ENCODE peak calls at places on chromosome 7, in four cellular contexts. L, W, F and B are unnamed samples.

GRCh38 chr7:151243411-151244155 is 4.9 kb downstream of the SMARCD3 start:
- DNase-seq in F (no peak), L (no peak), W (no peak), B (no peak)

GRCh38 chr7:66429498-66430163 is 199.1 kb upstream of the KCTD7 start:
- DNase-seq in L (no peak), F (no peak), W (no peak), B (no peak)

GRCh38 chr7:131899271-131900030 is 343.0 kb upstream of the PODXL start:
- DNase-seq in L (no peak), W (no peak), F (no peak), B (no peak)

GRCh38 chr7:26598867-26599266 is 265.5 kb downstream of the SKAP2 start:
- DNase-seq in L (no peak), F (no peak), W (no peak), B (no peak)

GRCh38 chr7:50404392-50404791 is 45.8 kb downstream of the FIGNL1 start:
- DNase-seq in F (no peak), W (no peak), L (no peak), B (no peak)

GRCh38 chr7:128937647-128938523 is at the start of gene IRF5:
- DNase-seq in F (no peak), L (peak; percentile 22), W (peak; percentile 50), B (peak; percentile 55)

GRCh38 chr7:44978511-44979366 is at the start of gene MYO1G:
- DNase-seq in L (no peak), F (no peak), W (peak; percentile 42), B (peak; percentile 47)

GRCh38 chr7:131505636-131506557 is 50.5 kb downstream of the PODXL start:
- DNase-seq in F (no peak), L (no peak), W (no peak), B (no peak)

GRCh38 chr7:103955985-103956384 is 33.5 kb downstream of the RELN start:
- DNase-seq in W (no peak), F (no peak), L (no peak), B (no peak)

GRCh38 chr7:102024769-102025391 is 207.5 kb downstream of the CUX1 start:
- DNase-seq in W (no peak), F (no peak), L (no peak), B (peak; percentile 19)

GRCh38 chr7:117716707-117717294 is 156.4 kb downstream of the CTTNBP2 start:
- DNase-seq in W (no peak), L (no peak), F (no peak), B (no peak)

GRCh38 chr7:128408709-128409434 is 910 bp downstream of the IMPDH1 start:
- DNase-seq in F (peak; percentile 39), W (no peak), L (peak; percentile 47), B (no peak)

GRCh38 chr7:102933763-102934162 is 21.0 kb downstream of the LRRC17 start:
- DNase-seq in W (peak; percentile 66), F (no peak), L (peak; percentile 75), B (peak; percentile 70)

GRCh38 chr7:106061301-106061979 is 50.7 kb downstream of the SYPL1 start:
- DNase-seq in L (no peak), W (no peak), F (no peak), B (no peak)

GRCh38 chr7:106062521-106062931 is 49.6 kb downstream of the SYPL1 start:
- DNase-seq in L (no peak), W (no peak), F (no peak), B (no peak)

GRCh38 chr7:106063039-106063438 is 49.1 kb downstream of the SYPL1 start:
- DNase-seq in W (no peak), F (no peak), L (no peak), B (no peak)

GRCh38 chr7:106060394-106060920 is 51.7 kb downstream of the SYPL1 start:
- DNase-seq in L (no peak), W (no peak), F (no peak), B (no peak)

DNA sequence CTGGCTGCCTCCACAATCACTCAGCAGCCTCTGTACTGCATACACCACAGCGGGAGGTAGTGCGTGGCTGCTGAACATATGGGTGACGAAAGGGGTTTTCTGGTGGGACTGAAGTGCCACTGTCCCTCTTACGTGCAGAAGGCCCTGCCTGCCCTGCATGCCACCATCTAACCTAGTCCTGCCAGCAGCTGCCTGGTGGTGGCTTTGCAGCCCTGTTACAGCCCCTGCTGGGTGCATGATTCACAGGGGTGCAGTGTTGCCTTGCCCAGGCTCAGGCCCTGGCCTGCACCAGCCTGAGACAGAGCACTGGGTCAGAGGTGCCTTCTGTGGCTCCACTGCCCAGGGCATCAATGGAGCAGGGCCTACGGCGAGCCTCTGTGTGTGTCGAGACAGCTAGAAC is 50.1 kb downstream of the SYPL1 start:
- DNase-seq in L (no peak), F (no peak), W (no peak), B (no peak)
- TF ChIP-seq CTCF in L (no peak), F (no peak), W (no peak), B (no peak)

DNA sequence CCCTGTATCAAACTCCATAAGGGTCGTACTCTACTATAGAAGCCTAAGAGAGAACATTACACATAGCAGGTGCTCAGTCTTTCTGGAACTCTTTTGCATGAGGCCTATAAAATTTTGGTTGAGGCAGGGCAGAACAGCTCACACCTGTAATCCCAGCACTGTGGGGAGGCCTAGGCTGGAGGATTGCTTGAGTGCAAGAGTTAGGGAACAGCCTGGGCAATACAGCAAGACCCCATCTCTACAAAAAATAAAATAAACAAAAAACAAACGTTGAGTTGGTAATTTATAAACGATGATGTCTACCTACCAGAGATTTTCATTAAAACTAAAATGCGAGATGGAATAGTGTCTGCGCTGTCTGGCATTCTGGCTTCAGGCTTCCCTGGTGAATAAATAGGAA is 876 bp downstream of the PON2 start:
- DNase-seq in F (no peak), W (no peak), L (no peak), B (no peak)
- H3K27ac ChIP-seq in F (peak overlapping the region; percentile 91), W (peak overlapping the region; percentile 91), L (no peak overlapping the region), B (peak overlapping the region; percentile 86)

GRCh38 chr7:75985009-75985517 is 9.3 kb downstream of the TMEM120A start:
- DNase-seq in W (no peak), L (no peak), F (no peak), B (no peak)
- TF ChIP-seq CTCF in W (no peak), L (no peak), F (no peak), B (no peak)

DNA sequence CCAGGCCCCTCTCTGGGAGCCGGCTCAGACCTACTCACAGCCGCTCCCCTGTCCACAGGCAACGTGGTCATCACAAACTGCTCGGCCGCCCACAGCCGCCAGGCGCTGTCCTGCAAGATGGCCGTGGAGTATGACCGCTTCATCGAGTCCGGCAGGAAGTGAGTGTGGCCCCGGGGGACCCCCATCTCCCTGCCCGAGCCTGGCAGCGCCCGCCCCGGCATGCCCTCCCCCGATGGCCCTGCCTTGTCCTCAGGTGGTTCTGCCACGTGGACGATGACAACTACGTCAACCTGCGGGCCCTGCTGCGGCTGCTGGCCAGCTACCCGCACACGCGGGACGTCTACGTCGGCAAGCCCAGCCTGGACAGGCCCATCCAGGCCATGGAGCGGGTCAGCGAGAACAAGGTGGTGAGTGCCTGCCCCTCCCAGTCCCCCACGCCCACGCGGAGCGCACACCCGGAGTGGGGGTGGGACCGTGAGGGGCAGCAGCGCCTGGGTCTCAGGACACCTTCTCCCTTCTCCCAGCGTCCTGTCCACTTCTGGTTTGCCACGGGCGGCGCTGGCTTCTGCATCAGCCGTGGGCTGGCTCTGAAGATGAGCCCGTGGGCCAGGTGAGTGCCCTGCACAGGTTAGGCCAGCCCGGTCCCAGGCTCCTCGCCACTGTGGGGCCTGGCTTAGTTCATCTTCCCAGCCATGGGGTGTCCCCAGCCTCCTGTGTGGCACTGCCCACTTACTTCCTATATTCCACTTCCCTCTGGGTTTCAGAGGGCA is 5.8 kb downstream of the LFNG start:
- DNase-seq in W (peak; percentile 18), F (no peak), L (no peak), B (no peak)
- H3K27ac ChIP-seq in W (no peak overlapping the region), F (peak overlapping the region; percentile 70), L (peak overlapping the region; percentile 100), B (no peak overlapping the region)

GRCh38 chr7:8724080-8724718 is 290.8 kb downstream of the NXPH1 start:
- DNase-seq in L (peak; percentile 16), F (peak; percentile 11), W (no peak), B (no peak)
- TF ChIP-seq CTCF in L (peak; percentile 67), F (peak; percentile 21), W (peak; percentile 19), B (peak; percentile 46)

DNA sequence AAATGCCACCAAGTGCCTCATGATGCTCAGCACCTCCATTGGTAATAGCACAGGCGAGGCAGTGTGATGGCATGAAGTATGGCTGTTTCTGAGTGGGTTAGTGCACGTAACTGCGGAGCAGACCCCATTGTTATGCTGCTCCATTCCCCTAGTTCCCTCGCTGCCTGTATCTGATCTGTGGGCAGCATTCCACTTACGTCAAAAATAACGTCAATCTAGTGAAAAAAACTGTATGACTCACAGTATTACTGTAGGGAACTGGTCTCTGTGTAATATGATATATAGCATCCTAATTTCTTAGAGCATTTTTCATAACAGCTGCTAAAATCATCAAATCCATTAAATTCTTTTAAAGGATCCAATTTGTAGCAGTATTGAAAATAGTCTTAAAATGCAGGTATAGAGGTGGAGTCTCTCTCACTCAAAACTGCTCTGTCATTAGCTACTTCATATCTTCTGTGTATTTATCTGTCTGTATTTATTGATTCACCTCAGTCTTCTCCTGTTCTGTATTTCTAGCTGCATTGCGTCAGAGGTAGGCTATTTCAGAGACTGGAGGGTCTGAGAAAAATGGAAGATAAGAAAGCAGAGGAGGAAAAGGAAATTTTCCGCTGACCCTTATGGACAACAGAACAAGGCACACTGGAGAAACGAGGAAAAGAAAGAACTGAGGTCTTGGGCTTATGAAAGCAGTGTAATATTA is 60.0 kb downstream of the PON1 start:
- DNase-seq in F (no peak), W (no peak), L (peak; percentile 13), B (no peak)
- H3K27ac ChIP-seq in F (no peak overlapping the region), W (no peak overlapping the region), L (no peak overlapping the region), B (no peak overlapping the region)

GRCh38 chr7:100825760-100826545 is 1.4 kb downstream of the EPHB4 start:
- DNase-seq in L (peak; percentile 27), F (no peak), W (no peak), B (no peak)
- TF ChIP-seq CTCF in L (peak; percentile 51), F (no peak), W (no peak), B (peak; percentile 33)

GRCh38 chr7:137018468-137018867 is 150.0 kb downstream of the CHRM2 start:
- DNase-seq in L (no peak), W (no peak), F (no peak), B (no peak)
- H3K27ac ChIP-seq in L (no peak overlapping the region), W (no peak overlapping the region), F (no peak overlapping the region), B (no peak overlapping the region)

GRCh38 chr7:70294512-70294911 is 696.2 kb downstream of the AUTS2 start:
- DNase-seq in W (no peak), L (no peak), F (no peak), B (no peak)
- TF ChIP-seq CTCF in W (no peak), L (no peak), F (no peak), B (no peak)

DNA sequence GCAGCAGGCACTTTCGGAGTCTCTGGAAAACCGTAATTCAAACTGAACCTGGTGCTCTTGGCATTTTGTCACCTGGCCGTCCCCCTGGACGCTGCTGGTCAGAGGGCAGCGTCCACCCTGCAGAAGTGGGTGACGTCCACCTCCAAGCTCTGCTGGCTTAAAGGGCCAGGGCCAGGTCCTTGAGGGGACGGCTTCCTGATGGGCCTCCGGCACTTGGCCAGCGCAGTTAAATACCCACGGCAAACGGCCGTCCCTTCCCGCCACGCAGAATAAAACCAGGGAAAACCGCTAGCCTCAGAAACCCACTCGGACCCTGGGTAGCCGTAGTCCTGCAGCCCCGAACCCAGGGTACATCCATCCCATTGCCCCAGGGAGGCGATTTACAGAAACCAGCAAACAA is 81.3 kb upstream of the PDGFA start:
- DNase-seq in W (no peak), F (no peak), L (no peak), B (no peak)
- H3K27ac ChIP-seq in W (peak overlapping the region; percentile 9), F (peak overlapping the region; percentile 94), L (no peak overlapping the region), B (peak overlapping the region; percentile 90)